ENCODE peak calls at places on chromosome 5, in nine cellular contexts. One of them, this sample, is unnamed.

GRCh38 chr5:76818844-76819831 is at the start of gene F2RL1:
- DNase-seq in caudate nucleus: peak
- DNase-seq in left ventricle myocardium inferior: peak
- DNase-seq in vagina: no peak
- DNase-seq in adrenal gland: peak
- DNase-seq in mesendoderm: peak
- DNase-seq in upper lobe of right lung: peak
- DNase-seq in tibial artery: peak
- DNase-seq in IMR-90: peak
- DNase-seq in this sample: no peak

GRCh38 chr5:152688561-152689274 is 283.6 kb upstream of the NMUR2 start:
- DNase-seq in caudate nucleus: no peak
- DNase-seq in left ventricle myocardium inferior: no peak
- DNase-seq in vagina: no peak
- DNase-seq in adrenal gland: peak
- DNase-seq in mesendoderm: peak
- DNase-seq in upper lobe of right lung: no peak
- DNase-seq in tibial artery: no peak
- DNase-seq in IMR-90: peak
- DNase-seq in this sample: peak

GRCh38 chr5:77308154-77308960 is 97.9 kb downstream of the PDE8B start:
- DNase-seq in caudate nucleus: peak
- DNase-seq in left ventricle myocardium inferior: no peak
- DNase-seq in vagina: no peak
- DNase-seq in adrenal gland: no peak
- DNase-seq in mesendoderm: peak
- DNase-seq in upper lobe of right lung: no peak
- DNase-seq in tibial artery: no peak
- DNase-seq in IMR-90: no peak
- DNase-seq in this sample: no peak

GRCh38 chr5:73126957-73127356 is 6.6 kb downstream of the TMEM171 start:
- DNase-seq in caudate nucleus: no peak
- DNase-seq in left ventricle myocardium inferior: no peak
- DNase-seq in vagina: no peak
- DNase-seq in adrenal gland: no peak
- DNase-seq in mesendoderm: no peak
- DNase-seq in upper lobe of right lung: no peak
- DNase-seq in tibial artery: no peak
- DNase-seq in IMR-90: no peak
- DNase-seq in this sample: no peak

GRCh38 chr5:172059661-172060100 is 53.2 kb upstream of the FBXW11 start:
- DNase-seq in caudate nucleus: no peak
- DNase-seq in left ventricle myocardium inferior: no peak
- DNase-seq in vagina: no peak
- DNase-seq in adrenal gland: no peak
- DNase-seq in mesendoderm: peak
- DNase-seq in upper lobe of right lung: no peak
- DNase-seq in tibial artery: no peak
- DNase-seq in IMR-90: no peak
- DNase-seq in this sample: no peak

GRCh38 chr5:173163219-173163618 is 18.9 kb downstream of the BNIP1 start:
- DNase-seq in caudate nucleus: no peak
- DNase-seq in left ventricle myocardium inferior: peak
- DNase-seq in vagina: no peak
- DNase-seq in adrenal gland: peak
- DNase-seq in mesendoderm: peak
- DNase-seq in upper lobe of right lung: no peak
- DNase-seq in tibial artery: no peak
- DNase-seq in IMR-90: peak
- DNase-seq in this sample: peak

GRCh38 chr5:125399885-125400284 is 653.4 kb upstream of the ZNF608 start:
- DNase-seq in caudate nucleus: no peak
- DNase-seq in left ventricle myocardium inferior: no peak
- DNase-seq in vagina: no peak
- DNase-seq in adrenal gland: no peak
- DNase-seq in mesendoderm: no peak
- DNase-seq in upper lobe of right lung: no peak
- DNase-seq in tibial artery: no peak
- DNase-seq in IMR-90: no peak
- DNase-seq in this sample: no peak

GRCh38 chr5:17282283-17283120 is 65.1 kb downstream of the BASP1 start:
- DNase-seq in caudate nucleus: peak
- DNase-seq in left ventricle myocardium inferior: no peak
- DNase-seq in vagina: no peak
- DNase-seq in adrenal gland: no peak
- DNase-seq in mesendoderm: no peak
- DNase-seq in upper lobe of right lung: no peak
- DNase-seq in tibial artery: no peak
- DNase-seq in IMR-90: no peak
- DNase-seq in this sample: no peak

GRCh38 chr5:14109041-14109747 is 33.9 kb upstream of the TRIO start:
- DNase-seq in caudate nucleus: no peak
- DNase-seq in left ventricle myocardium inferior: no peak
- DNase-seq in vagina: no peak
- DNase-seq in adrenal gland: no peak
- DNase-seq in mesendoderm: peak
- DNase-seq in upper lobe of right lung: no peak
- DNase-seq in tibial artery: peak
- DNase-seq in IMR-90: peak
- DNase-seq in this sample: no peak

GRCh38 chr5:14108170-14108996 is 34.8 kb upstream of the TRIO start:
- DNase-seq in caudate nucleus: no peak
- DNase-seq in left ventricle myocardium inferior: peak
- DNase-seq in vagina: no peak
- DNase-seq in adrenal gland: peak
- DNase-seq in mesendoderm: peak
- DNase-seq in upper lobe of right lung: no peak
- DNase-seq in tibial artery: peak
- DNase-seq in IMR-90: peak
- DNase-seq in this sample: peak

GRCh38 chr5:14109771-14110170 is 33.4 kb upstream of the TRIO start:
- DNase-seq in caudate nucleus: no peak
- DNase-seq in left ventricle myocardium inferior: no peak
- DNase-seq in vagina: no peak
- DNase-seq in adrenal gland: no peak
- DNase-seq in mesendoderm: peak
- DNase-seq in upper lobe of right lung: no peak
- DNase-seq in tibial artery: no peak
- DNase-seq in IMR-90: peak
- DNase-seq in this sample: no peak

GRCh38 chr5:14110680-14111079 is 32.5 kb upstream of the TRIO start:
- DNase-seq in caudate nucleus: no peak
- DNase-seq in left ventricle myocardium inferior: no peak
- DNase-seq in vagina: no peak
- DNase-seq in adrenal gland: no peak
- DNase-seq in mesendoderm: no peak
- DNase-seq in upper lobe of right lung: no peak
- DNase-seq in tibial artery: no peak
- DNase-seq in IMR-90: peak
- DNase-seq in this sample: no peak

GRCh38 chr5:14110196-14110595 is 32.9 kb upstream of the TRIO start:
- DNase-seq in caudate nucleus: no peak
- DNase-seq in left ventricle myocardium inferior: no peak
- DNase-seq in vagina: no peak
- DNase-seq in adrenal gland: no peak
- DNase-seq in mesendoderm: no peak
- DNase-seq in upper lobe of right lung: no peak
- DNase-seq in tibial artery: no peak
- DNase-seq in IMR-90: peak
- DNase-seq in this sample: no peak
- H3K27ac ChIP-seq in caudate nucleus: no peak
- H3K27ac ChIP-seq in left ventricle myocardium inferior: no peak
- H3K27ac ChIP-seq in vagina: no peak
- H3K27ac ChIP-seq in adrenal gland: no peak
- H3K27ac ChIP-seq in mesendoderm: no peak
- H3K27ac ChIP-seq in upper lobe of right lung: no peak
- H3K27ac ChIP-seq in tibial artery: no peak
- H3K27ac ChIP-seq in IMR-90: no peak
- H3K27ac ChIP-seq in this sample: no peak

GRCh38 chr5:14588758-14589543 is 7.4 kb downstream of the OTULINL start:
- DNase-seq in caudate nucleus: no peak
- DNase-seq in left ventricle myocardium inferior: no peak
- DNase-seq in vagina: no peak
- DNase-seq in adrenal gland: no peak
- DNase-seq in mesendoderm: peak
- DNase-seq in upper lobe of right lung: peak
- DNase-seq in tibial artery: no peak
- DNase-seq in IMR-90: no peak
- DNase-seq in this sample: no peak
- H3K27ac ChIP-seq in caudate nucleus: no peak
- H3K27ac ChIP-seq in left ventricle myocardium inferior: no peak
- H3K27ac ChIP-seq in vagina: no peak
- H3K27ac ChIP-seq in adrenal gland: no peak
- H3K27ac ChIP-seq in mesendoderm: no peak
- H3K27ac ChIP-seq in upper lobe of right lung: peak
- H3K27ac ChIP-seq in tibial artery: no peak
- H3K27ac ChIP-seq in IMR-90: no peak
- H3K27ac ChIP-seq in this sample: no peak

GRCh38 chr5:86869268-86869667 is 251.5 kb downstream of the COX7C start:
- DNase-seq in caudate nucleus: no peak
- DNase-seq in left ventricle myocardium inferior: no peak
- DNase-seq in vagina: no peak
- DNase-seq in adrenal gland: no peak
- DNase-seq in mesendoderm: no peak
- DNase-seq in upper lobe of right lung: no peak
- DNase-seq in tibial artery: no peak
- DNase-seq in IMR-90: no peak
- DNase-seq in this sample: no peak

GRCh38 chr5:86866036-86866435 is 248.3 kb downstream of the COX7C start:
- DNase-seq in caudate nucleus: no peak
- DNase-seq in left ventricle myocardium inferior: no peak
- DNase-seq in vagina: no peak
- DNase-seq in adrenal gland: no peak
- DNase-seq in mesendoderm: no peak
- DNase-seq in upper lobe of right lung: no peak
- DNase-seq in tibial artery: no peak
- DNase-seq in IMR-90: no peak
- DNase-seq in this sample: no peak

GRCh38 chr5:86864022-86864421 is 246.3 kb downstream of the COX7C start:
- DNase-seq in caudate nucleus: no peak
- DNase-seq in left ventricle myocardium inferior: no peak
- DNase-seq in vagina: no peak
- DNase-seq in adrenal gland: no peak
- DNase-seq in mesendoderm: no peak
- DNase-seq in upper lobe of right lung: no peak
- DNase-seq in tibial artery: no peak
- DNase-seq in IMR-90: no peak
- DNase-seq in this sample: no peak

GRCh38 chr5:86862093-86862492 is 244.4 kb downstream of the COX7C start:
- DNase-seq in caudate nucleus: no peak
- DNase-seq in left ventricle myocardium inferior: no peak
- DNase-seq in vagina: no peak
- DNase-seq in adrenal gland: no peak
- DNase-seq in mesendoderm: no peak
- DNase-seq in upper lobe of right lung: no peak
- DNase-seq in tibial artery: no peak
- DNase-seq in IMR-90: no peak
- DNase-seq in this sample: no peak

GRCh38 chr5:86865396-86865795 is 247.7 kb downstream of the COX7C start:
- DNase-seq in caudate nucleus: no peak
- DNase-seq in left ventricle myocardium inferior: no peak
- DNase-seq in vagina: no peak
- DNase-seq in adrenal gland: no peak
- DNase-seq in mesendoderm: no peak
- DNase-seq in upper lobe of right lung: no peak
- DNase-seq in tibial artery: no peak
- DNase-seq in IMR-90: no peak
- DNase-seq in this sample: no peak
- H3K27ac ChIP-seq in caudate nucleus: no peak
- H3K27ac ChIP-seq in left ventricle myocardium inferior: no peak
- H3K27ac ChIP-seq in vagina: no peak
- H3K27ac ChIP-seq in adrenal gland: no peak
- H3K27ac ChIP-seq in mesendoderm: no peak
- H3K27ac ChIP-seq in upper lobe of right lung: no peak
- H3K27ac ChIP-seq in tibial artery: no peak
- H3K27ac ChIP-seq in IMR-90: no peak
- H3K27ac ChIP-seq in this sample: no peak

DNA sequence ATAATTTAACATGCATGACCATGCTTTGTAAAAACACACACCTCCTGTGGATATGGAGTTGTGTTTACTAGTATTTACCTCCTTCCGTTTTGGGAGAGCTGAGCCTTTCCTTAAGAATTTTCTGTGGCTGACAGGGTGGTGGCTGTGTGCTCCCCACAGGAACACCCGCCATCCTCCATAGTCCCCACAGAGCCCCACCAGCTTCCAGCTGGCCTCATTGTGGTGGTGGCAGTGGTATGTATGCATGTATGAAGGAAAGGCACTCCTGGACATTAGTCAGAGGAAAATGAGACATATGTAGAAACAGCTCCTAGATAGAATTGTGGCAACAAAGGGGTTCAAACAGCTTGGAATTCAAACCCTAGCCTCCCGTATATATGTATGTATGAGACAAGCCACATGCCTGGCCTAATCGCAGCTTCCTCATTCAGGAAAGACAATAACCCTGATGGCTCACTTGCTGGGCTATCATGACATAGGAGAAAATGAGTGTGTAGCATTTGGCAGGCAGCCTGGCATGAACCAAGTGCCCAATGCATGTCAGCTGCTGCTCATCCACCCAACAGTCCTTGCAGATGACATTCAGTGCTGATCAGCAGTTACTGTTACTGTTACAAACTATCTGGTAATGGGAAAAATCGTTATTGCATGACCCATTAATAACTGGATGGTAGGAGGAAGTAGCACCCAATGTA is 459.7 kb downstream of the EBF1 start:
- DNase-seq in caudate nucleus: no peak
- DNase-seq in left ventricle myocardium inferior: no peak
- DNase-seq in vagina: no peak
- DNase-seq in adrenal gland: no peak
- DNase-seq in mesendoderm: no peak
- DNase-seq in upper lobe of right lung: no peak
- DNase-seq in tibial artery: no peak
- DNase-seq in IMR-90: peak
- DNase-seq in this sample: no peak
- H3K27ac ChIP-seq in caudate nucleus: no peak
- H3K27ac ChIP-seq in left ventricle myocardium inferior: no peak
- H3K27ac ChIP-seq in vagina: no peak
- H3K27ac ChIP-seq in adrenal gland: no peak
- H3K27ac ChIP-seq in mesendoderm: no peak
- H3K27ac ChIP-seq in upper lobe of right lung: no peak
- H3K27ac ChIP-seq in tibial artery: no peak
- H3K27ac ChIP-seq in IMR-90: no peak
- H3K27ac ChIP-seq in this sample: no peak

DNA sequence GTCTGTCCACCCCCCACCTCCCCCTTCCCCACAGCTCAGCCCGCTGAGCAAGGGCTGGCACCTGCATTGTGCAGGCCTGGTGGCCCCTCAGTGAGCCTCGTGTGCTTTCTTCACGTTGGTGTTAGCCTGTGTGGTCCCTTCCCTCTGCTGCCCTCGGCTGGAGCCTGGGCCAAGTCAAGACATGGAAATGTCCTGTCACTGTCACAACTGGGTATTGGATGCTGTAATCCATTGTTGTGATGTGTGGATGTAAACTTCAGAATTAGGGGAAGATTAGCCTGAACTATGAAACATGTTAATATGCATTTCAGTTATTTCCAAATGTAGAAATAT is 103.9 kb downstream of the TRIO start:
- DNase-seq in caudate nucleus: no peak
- DNase-seq in left ventricle myocardium inferior: no peak
- DNase-seq in vagina: no peak
- DNase-seq in adrenal gland: no peak
- DNase-seq in mesendoderm: peak
- DNase-seq in upper lobe of right lung: no peak
- DNase-seq in tibial artery: no peak
- DNase-seq in IMR-90: no peak
- DNase-seq in this sample: no peak
- H3K27ac ChIP-seq in caudate nucleus: no peak
- H3K27ac ChIP-seq in left ventricle myocardium inferior: peak
- H3K27ac ChIP-seq in vagina: no peak
- H3K27ac ChIP-seq in adrenal gland: no peak
- H3K27ac ChIP-seq in mesendoderm: no peak
- H3K27ac ChIP-seq in upper lobe of right lung: no peak
- H3K27ac ChIP-seq in tibial artery: no peak
- H3K27ac ChIP-seq in IMR-90: peak
- H3K27ac ChIP-seq in this sample: no peak

GRCh38 chr5:32542216-32543059 is 42.9 kb upstream of the SUB1 start:
- DNase-seq in caudate nucleus: no peak
- DNase-seq in left ventricle myocardium inferior: no peak
- DNase-seq in vagina: no peak
- DNase-seq in adrenal gland: no peak
- DNase-seq in mesendoderm: no peak
- DNase-seq in upper lobe of right lung: no peak
- DNase-seq in tibial artery: no peak
- DNase-seq in IMR-90: peak
- DNase-seq in this sample: no peak
- H3K27ac ChIP-seq in caudate nucleus: no peak
- H3K27ac ChIP-seq in left ventricle myocardium inferior: no peak
- H3K27ac ChIP-seq in vagina: no peak
- H3K27ac ChIP-seq in adrenal gland: no peak
- H3K27ac ChIP-seq in mesendoderm: no peak
- H3K27ac ChIP-seq in upper lobe of right lung: no peak
- H3K27ac ChIP-seq in tibial artery: no peak
- H3K27ac ChIP-seq in IMR-90: no peak
- H3K27ac ChIP-seq in this sample: no peak